ENCODE peak calls at places on chromosomes 12 and 14, in nine cellular contexts. J, H, I, S, E, R, G, Q and V are unnamed samples.

GRCh38 chr12:99772274-99772673 is 124.7 kb downstream of the GARIN6 start:
- DNase-seq in R (no peak), H (no peak), Q (no peak), J (no peak), E (no peak), S (no peak), I (no peak), G (no peak), V (no peak)

GRCh38 chr12:70994217-70994788 is 73.8 kb upstream of the PTPRR start:
- DNase-seq in G (no peak), E (no peak), H (no peak), R (no peak), S (no peak), J (no peak), Q (peak; percentile 92), I (no peak), V (no peak)

GRCh38 chr12:88471641-88472040 is 108.6 kb downstream of the KITLG start:
- DNase-seq in G (peak; percentile 32), S (peak; percentile 64), I (no peak), J (peak; percentile 57), E (no peak), H (no peak), Q (peak; percentile 94), R (peak; percentile 27), V (no peak)

GRCh38 chr12:12091977-12092663 is 21.4 kb downstream of the BCL2L14 start:
- DNase-seq in E (no peak), H (no peak), Q (peak; percentile 25), G (no peak), R (no peak), S (no peak), I (no peak), J (no peak), V (no peak)

GRCh38 chr14:87170179-87170578 is 822.8 kb downstream of the GALC start:
- DNase-seq in E (no peak), S (no peak), I (no peak), H (no peak), R (no peak), J (no peak), Q (no peak), G (no peak), V (no peak)

GRCh38 chr14:55707365-55707804 is 127.4 kb downstream of the KTN1 start:
- DNase-seq in G (no peak), R (peak; percentile 61), H (no peak), S (no peak), Q (peak; percentile 60), J (no peak), I (no peak), E (no peak), V (peak; percentile 31)

GRCh38 chr12:10661338-10661737 is 12.5 kb downstream of the STYK1 start:
- DNase-seq in S (no peak), Q (no peak), I (no peak), E (no peak), R (peak; percentile 50), J (no peak), G (no peak), H (no peak), V (no peak)

GRCh38 chr14:94689218-94689984 is 77.2 kb downstream of the SERPINA3 start:
- DNase-seq in R (peak; percentile 38), I (peak; percentile 86), J (peak; percentile 88), E (peak; percentile 58), Q (peak; percentile 31), G (peak; percentile 54), S (peak; percentile 75), H (no peak), V (no peak)

GRCh38 chr12:79850610-79851299 is 84.1 kb downstream of the PPP1R12A start:
- DNase-seq in J (no peak), S (no peak), G (no peak), R (no peak), Q (no peak), I (no peak), H (no peak), E (no peak), V (no peak)

GRCh38 chr14:37559386-37559785 is 35.7 kb downstream of the FOXA1 start:
- DNase-seq in G (no peak), S (no peak), J (no peak), I (no peak), Q (peak; percentile 71), E (no peak), H (no peak), R (no peak), V (no peak)

GRCh38 chr12:2751686-2752085 is 43.1 kb upstream of the FKBP4 start:
- DNase-seq in E (no peak), H (no peak), G (no peak), R (peak; percentile 26), Q (no peak), J (no peak), I (no peak), S (no peak), V (no peak)

DNA sequence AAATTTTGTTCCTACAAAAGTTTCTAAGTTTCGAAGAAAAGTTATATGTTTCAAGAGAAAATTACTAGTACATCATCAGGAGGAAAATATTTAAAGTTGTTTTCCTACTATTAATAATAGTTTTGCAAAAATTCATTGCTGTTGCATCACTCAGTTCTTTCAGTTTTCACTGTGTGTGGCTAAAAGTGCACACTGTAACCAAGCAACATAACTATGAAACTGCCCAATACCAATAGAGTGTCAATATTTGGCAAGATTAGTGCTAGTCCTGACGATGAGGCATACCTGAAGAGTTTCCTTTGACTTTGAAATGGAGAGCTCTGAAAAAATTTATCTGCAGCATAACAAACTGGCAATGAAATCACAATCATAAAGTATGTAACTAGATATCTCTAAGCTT is 194.3 kb downstream of the CPNE8 start:
- DNase-seq in E (no peak), J (no peak), G (no peak), S (no peak), Q (no peak), R (no peak), I (no peak), H (no peak), V (no peak)
- H3K4me1 ChIP-seq in E (no peaks in the 10 kb centered on the region), J (no peaks in the 10 kb centered on the region), G (no peaks in the 10 kb centered on the region), S (no peaks in the 10 kb centered on the region), Q (no peaks in the 10 kb centered on the region), R (no peaks in the 10 kb centered on the region), I (no peaks in the 10 kb centered on the region), H (no peaks in the 10 kb centered on the region), V (no peaks in the 10 kb centered on the region)

DNA sequence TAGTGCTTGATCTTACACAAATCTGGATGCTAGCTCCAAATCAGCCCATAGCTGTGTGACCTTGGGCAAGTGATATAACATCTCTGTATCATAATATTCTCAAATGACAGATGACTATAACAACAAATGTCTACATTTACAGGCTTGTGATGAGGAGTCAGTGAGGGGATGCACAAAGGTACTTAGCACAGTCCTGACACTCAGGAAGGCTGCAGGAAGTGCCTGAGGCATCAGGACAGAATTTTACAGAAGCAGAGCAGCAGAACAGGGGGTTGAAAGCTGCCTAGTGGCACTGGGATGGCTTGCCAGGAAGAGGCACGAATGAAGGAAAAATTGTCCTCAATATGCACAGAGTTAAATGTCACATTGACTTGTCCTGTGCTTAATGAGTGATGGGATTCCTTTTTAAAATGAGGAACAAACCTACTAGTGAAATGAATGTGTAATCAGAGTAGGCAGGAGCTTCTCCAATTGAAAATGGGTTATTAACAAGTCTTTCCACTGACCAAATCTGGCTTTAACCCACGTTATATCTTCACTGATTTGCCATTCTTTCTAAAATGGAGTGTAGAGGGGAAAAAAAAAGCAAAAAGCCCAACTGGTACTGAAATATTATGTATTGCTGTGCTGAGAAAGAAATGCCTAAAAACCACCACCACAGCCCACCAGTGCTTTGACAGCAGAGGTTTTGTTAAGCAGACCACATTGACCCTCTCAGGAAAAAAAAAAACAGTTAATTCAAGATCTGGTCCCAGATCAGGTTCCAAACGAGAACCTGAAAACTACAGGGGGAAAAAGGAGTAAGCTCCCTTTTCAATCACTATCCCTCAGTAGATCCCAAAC is 11.6 kb downstream of the BTG1 start:
- DNase-seq in R (no peak), S (no peak), E (no peak), I (no peak), H (no peak), J (no peak), G (no peak), Q (no peak), V (no peak)
- H3K27ac ChIP-seq in R (peak overlapping the region; percentile 65), S (no peak overlapping the region), E (peak overlapping the region; percentile 72), I (peak overlapping the region; percentile 99), H (peak overlapping the region; percentile 84), J (peak overlapping the region; percentile 86), G (peak overlapping the region; percentile 62), Q (no peak overlapping the region), V (peak overlapping the region; percentile 91)

GRCh38 chr14:68416156-68416555 is 376.7 kb downstream of the ZFP36L1 start:
- DNase-seq in R (no peak), H (no peak), I (no peak), S (no peak), E (no peak), Q (no peak), G (no peak), J (no peak), V (no peak)
- H3K4me1 ChIP-seq in R (peaks cover 45% of the 10 kb centered on the region), H (peaks cover 4% of the 10 kb centered on the region), I (peaks cover 11% of the 10 kb centered on the region), S (no peaks in the 10 kb centered on the region), E (peaks cover 11% of the 10 kb centered on the region), Q (peaks cover 3% of the 10 kb centered on the region), G (no peaks in the 10 kb centered on the region), J (no peaks in the 10 kb centered on the region), V (peaks cover 9% of the 10 kb centered on the region)

DNA sequence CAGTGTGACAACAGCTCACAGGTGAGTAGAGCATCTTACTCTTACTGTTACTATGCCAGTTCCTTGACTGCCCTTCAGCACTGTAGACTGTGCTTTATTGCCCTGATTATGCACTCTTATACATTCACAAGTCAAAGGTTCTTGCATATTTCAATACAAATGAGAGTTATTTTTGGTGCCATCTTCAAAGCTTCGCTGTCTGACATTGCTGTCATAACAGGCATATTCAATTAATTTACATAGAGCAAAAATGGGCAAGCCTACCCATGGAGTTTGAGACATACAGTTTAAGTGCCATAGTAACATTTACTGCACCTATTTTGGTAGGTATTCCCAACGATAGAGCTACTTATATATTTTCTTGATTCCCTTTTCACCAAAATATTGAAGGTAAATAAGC is 107.5 kb upstream of the CNTN1 start:
- DNase-seq in S (no peak), R (no peak), E (no peak), J (no peak), G (no peak), I (no peak), Q (no peak), H (no peak), V (no peak)
- H3K27ac ChIP-seq in S (no peak overlapping the region), R (no peak overlapping the region), E (no peak overlapping the region), J (no peak overlapping the region), G (no peak overlapping the region), I (no peak overlapping the region), Q (no peak overlapping the region), H (no peak overlapping the region), V (no peak overlapping the region)